ENCODE peak calls at places on chromosomes 7 and 10, in six cellular contexts. One of them, this sample, is unnamed.

GRCh38 chr7:99762680-99763327 is 21.2 kb downstream of the CYP3A4 start:
- DNase-seq in stomach: peak; percentile 36
- DNase-seq in OCI-LY7: no peak
- DNase-seq in astrocyte: peak; percentile 82
- DNase-seq in CD4-positive, CD25-positive, alpha-beta regulatory T cell: no peak
- DNase-seq in SK-N-SH: no peak
- DNase-seq in this sample: no peak

GRCh38 chr7:41973331-41973730 is 263.7 kb downstream of the GLI3 start:
- DNase-seq in stomach: no peak
- DNase-seq in OCI-LY7: no peak
- DNase-seq in astrocyte: no peak
- DNase-seq in CD4-positive, CD25-positive, alpha-beta regulatory T cell: no peak
- DNase-seq in SK-N-SH: no peak
- DNase-seq in this sample: no peak

GRCh38 chr10:1240341-1240775 is 184.2 kb downstream of the WDR37 start:
- DNase-seq in stomach: no peak
- DNase-seq in OCI-LY7: no peak
- DNase-seq in astrocyte: no peak
- DNase-seq in CD4-positive, CD25-positive, alpha-beta regulatory T cell: peak; percentile 16
- DNase-seq in SK-N-SH: peak; percentile 65
- DNase-seq in this sample: peak; percentile 28

GRCh38 chr10:69974551-69975155 is 78.0 kb upstream of the MACROH2A2 start:
- DNase-seq in stomach: no peak
- DNase-seq in OCI-LY7: no peak
- DNase-seq in astrocyte: peak; percentile 77
- DNase-seq in CD4-positive, CD25-positive, alpha-beta regulatory T cell: no peak
- DNase-seq in SK-N-SH: peak; percentile 73
- DNase-seq in this sample: no peak

GRCh38 chr10:91271886-91272285 is 51.4 kb downstream of the PCGF5 start:
- DNase-seq in stomach: no peak
- DNase-seq in OCI-LY7: no peak
- DNase-seq in astrocyte: peak; percentile 41
- DNase-seq in CD4-positive, CD25-positive, alpha-beta regulatory T cell: no peak
- DNase-seq in SK-N-SH: no peak
- DNase-seq in this sample: no peak

GRCh38 chr10:86862373-86862772 is 95.0 kb downstream of the MMRN2 start:
- DNase-seq in stomach: no peak
- DNase-seq in OCI-LY7: no peak
- DNase-seq in astrocyte: no peak
- DNase-seq in CD4-positive, CD25-positive, alpha-beta regulatory T cell: no peak
- DNase-seq in SK-N-SH: no peak
- DNase-seq in this sample: no peak

GRCh38 chr10:12628964-12629766 is 279.8 kb downstream of the CAMK1D start:
- DNase-seq in stomach: no peak
- DNase-seq in OCI-LY7: no peak
- DNase-seq in astrocyte: peak; percentile 20
- DNase-seq in CD4-positive, CD25-positive, alpha-beta regulatory T cell: no peak
- DNase-seq in SK-N-SH: no peak
- DNase-seq in this sample: no peak

GRCh38 chr7:77696643-77697534 is 630 bp downstream of the RSBN1L start:
- DNase-seq in stomach: peak; percentile 68
- DNase-seq in OCI-LY7: peak; percentile 70
- DNase-seq in astrocyte: peak; percentile 55
- DNase-seq in CD4-positive, CD25-positive, alpha-beta regulatory T cell: no peak
- DNase-seq in SK-N-SH: peak; percentile 89
- DNase-seq in this sample: no peak

GRCh38 chr10:125006921-125007391 is 65.0 kb downstream of the ZRANB1 start:
- DNase-seq in stomach: no peak
- DNase-seq in OCI-LY7: no peak
- DNase-seq in astrocyte: no peak
- DNase-seq in CD4-positive, CD25-positive, alpha-beta regulatory T cell: no peak
- DNase-seq in SK-N-SH: peak; percentile 92
- DNase-seq in this sample: no peak

GRCh38 chr7:141416691-141417268 is 134.4 kb upstream of the AGK start:
- DNase-seq in stomach: no peak
- DNase-seq in OCI-LY7: no peak
- DNase-seq in astrocyte: no peak
- DNase-seq in CD4-positive, CD25-positive, alpha-beta regulatory T cell: no peak
- DNase-seq in SK-N-SH: no peak
- DNase-seq in this sample: no peak

GRCh38 chr10:77290528-77291155 is 347.0 kb downstream of the KCNMA1 start:
- DNase-seq in stomach: no peak
- DNase-seq in OCI-LY7: no peak
- DNase-seq in astrocyte: peak; percentile 95
- DNase-seq in CD4-positive, CD25-positive, alpha-beta regulatory T cell: no peak
- DNase-seq in SK-N-SH: no peak
- DNase-seq in this sample: no peak

GRCh38 chr7:7620644-7621210 is 19.8 kb upstream of the UMAD1 start:
- DNase-seq in stomach: no peak
- DNase-seq in OCI-LY7: no peak
- DNase-seq in astrocyte: no peak
- DNase-seq in CD4-positive, CD25-positive, alpha-beta regulatory T cell: no peak
- DNase-seq in SK-N-SH: peak; percentile 50
- DNase-seq in this sample: no peak

GRCh38 chr10:73131295-73131694 is 21.0 kb downstream of the NUDT13 start:
- DNase-seq in stomach: no peak
- DNase-seq in OCI-LY7: no peak
- DNase-seq in astrocyte: no peak
- DNase-seq in CD4-positive, CD25-positive, alpha-beta regulatory T cell: no peak
- DNase-seq in SK-N-SH: no peak
- DNase-seq in this sample: no peak

GRCh38 chr7:50369408-50370026 is 65.0 kb downstream of the IKZF1 start:
- DNase-seq in stomach: no peak
- DNase-seq in OCI-LY7: peak; percentile 83
- DNase-seq in astrocyte: no peak
- DNase-seq in CD4-positive, CD25-positive, alpha-beta regulatory T cell: peak; percentile 79
- DNase-seq in SK-N-SH: peak; percentile 57
- DNase-seq in this sample: no peak

GRCh38 chr10:103666109-103666508 is 172.6 kb downstream of the NEURL1 start:
- DNase-seq in stomach: no peak
- DNase-seq in OCI-LY7: no peak
- DNase-seq in astrocyte: no peak
- DNase-seq in CD4-positive, CD25-positive, alpha-beta regulatory T cell: no peak
- DNase-seq in SK-N-SH: peak; percentile 68
- DNase-seq in this sample: no peak

GRCh38 chr10:77082601-77083252 is 554.9 kb downstream of the KCNMA1 start:
- DNase-seq in stomach: no peak
- DNase-seq in OCI-LY7: no peak
- DNase-seq in astrocyte: no peak
- DNase-seq in CD4-positive, CD25-positive, alpha-beta regulatory T cell: no peak
- DNase-seq in SK-N-SH: no peak
- DNase-seq in this sample: no peak

GRCh38 chr7:25240340-25240739 is 12.1 kb upstream of the NPVF start:
- DNase-seq in stomach: no peak
- DNase-seq in OCI-LY7: no peak
- DNase-seq in astrocyte: no peak
- DNase-seq in CD4-positive, CD25-positive, alpha-beta regulatory T cell: no peak
- DNase-seq in SK-N-SH: no peak
- DNase-seq in this sample: no peak

GRCh38 chr7:159091041-159091440 is 53.6 kb downstream of the VIPR2 start:
- DNase-seq in stomach: peak; percentile 1
- DNase-seq in OCI-LY7: no peak
- DNase-seq in astrocyte: no peak
- DNase-seq in CD4-positive, CD25-positive, alpha-beta regulatory T cell: no peak
- DNase-seq in SK-N-SH: no peak
- DNase-seq in this sample: no peak

GRCh38 chr10:121263407-121263783 is 334.8 kb downstream of the FGFR2 start:
- DNase-seq in stomach: no peak
- DNase-seq in OCI-LY7: no peak
- DNase-seq in astrocyte: no peak
- DNase-seq in CD4-positive, CD25-positive, alpha-beta regulatory T cell: no peak
- DNase-seq in SK-N-SH: no peak
- DNase-seq in this sample: no peak

GRCh38 chr7:152402384-152403250 is 33.2 kb downstream of the KMT2C start:
- DNase-seq in stomach: no peak
- DNase-seq in OCI-LY7: no peak
- DNase-seq in astrocyte: peak; percentile 43
- DNase-seq in CD4-positive, CD25-positive, alpha-beta regulatory T cell: no peak
- DNase-seq in SK-N-SH: no peak
- DNase-seq in this sample: no peak

GRCh38 chr7:122717356-122718089 is 14.8 kb upstream of the RNF148 start:
- DNase-seq in stomach: no peak
- DNase-seq in OCI-LY7: no peak
- DNase-seq in astrocyte: no peak
- DNase-seq in CD4-positive, CD25-positive, alpha-beta regulatory T cell: no peak
- DNase-seq in SK-N-SH: no peak
- DNase-seq in this sample: no peak

GRCh38 chr10:27446091-27446918 is 57.8 kb upstream of the RAB18 start:
- DNase-seq in stomach: no peak
- DNase-seq in OCI-LY7: peak; percentile 40
- DNase-seq in astrocyte: peak; percentile 7
- DNase-seq in CD4-positive, CD25-positive, alpha-beta regulatory T cell: peak; percentile 40
- DNase-seq in SK-N-SH: peak; percentile 9
- DNase-seq in this sample: no peak

GRCh38 chr10:99235872-99236626 is 397 bp upstream of the HPSE2 start:
- DNase-seq in stomach: no peak
- DNase-seq in OCI-LY7: no peak
- DNase-seq in astrocyte: no peak
- DNase-seq in CD4-positive, CD25-positive, alpha-beta regulatory T cell: no peak
- DNase-seq in SK-N-SH: peak; percentile 22
- DNase-seq in this sample: no peak

GRCh38 chr7:7554647-7555575 is 11.8 kb upstream of the MIOS start:
- DNase-seq in stomach: no peak
- DNase-seq in OCI-LY7: no peak
- DNase-seq in astrocyte: no peak
- DNase-seq in CD4-positive, CD25-positive, alpha-beta regulatory T cell: no peak
- DNase-seq in SK-N-SH: peak; percentile 53
- DNase-seq in this sample: no peak

GRCh38 chr7:2920041-2920440 is 75.9 kb upstream of the GNA12 start:
- DNase-seq in stomach: no peak
- DNase-seq in OCI-LY7: no peak
- DNase-seq in astrocyte: no peak
- DNase-seq in CD4-positive, CD25-positive, alpha-beta regulatory T cell: no peak
- DNase-seq in SK-N-SH: no peak
- DNase-seq in this sample: no peak

GRCh38 chr7:2919256-2919655 is 75.1 kb upstream of the GNA12 start:
- DNase-seq in stomach: no peak
- DNase-seq in OCI-LY7: no peak
- DNase-seq in astrocyte: no peak
- DNase-seq in CD4-positive, CD25-positive, alpha-beta regulatory T cell: no peak
- DNase-seq in SK-N-SH: no peak
- DNase-seq in this sample: no peak

GRCh38 chr7:2920956-2921708 is 77.0 kb upstream of the GNA12 start:
- DNase-seq in stomach: no peak
- DNase-seq in OCI-LY7: no peak
- DNase-seq in astrocyte: no peak
- DNase-seq in CD4-positive, CD25-positive, alpha-beta regulatory T cell: no peak
- DNase-seq in SK-N-SH: peak; percentile 74
- DNase-seq in this sample: no peak

GRCh38 chr7:2921748-2922147 is 77.6 kb upstream of the GNA12 start:
- DNase-seq in stomach: no peak
- DNase-seq in OCI-LY7: no peak
- DNase-seq in astrocyte: no peak
- DNase-seq in CD4-positive, CD25-positive, alpha-beta regulatory T cell: no peak
- DNase-seq in SK-N-SH: peak; percentile 82
- DNase-seq in this sample: peak; percentile 38

GRCh38 chr7:2918406-2918805 is 74.3 kb upstream of the GNA12 start:
- DNase-seq in stomach: no peak
- DNase-seq in OCI-LY7: no peak
- DNase-seq in astrocyte: no peak
- DNase-seq in CD4-positive, CD25-positive, alpha-beta regulatory T cell: no peak
- DNase-seq in SK-N-SH: no peak
- DNase-seq in this sample: no peak
- H3K36me3 ChIP-seq in stomach: no peaks in the 10 kb centered on the region
- H3K36me3 ChIP-seq in OCI-LY7: peaks cover 33% of the 10 kb centered on the region
- H3K36me3 ChIP-seq in astrocyte: no peaks in the 10 kb centered on the region
- H3K36me3 ChIP-seq in CD4-positive, CD25-positive, alpha-beta regulatory T cell: peaks cover 85% of the 10 kb centered on the region
- H3K36me3 ChIP-seq in SK-N-SH: no peaks in the 10 kb centered on the region
- H3K36me3 ChIP-seq in this sample: peaks cover 50% of the 10 kb centered on the region

DNA sequence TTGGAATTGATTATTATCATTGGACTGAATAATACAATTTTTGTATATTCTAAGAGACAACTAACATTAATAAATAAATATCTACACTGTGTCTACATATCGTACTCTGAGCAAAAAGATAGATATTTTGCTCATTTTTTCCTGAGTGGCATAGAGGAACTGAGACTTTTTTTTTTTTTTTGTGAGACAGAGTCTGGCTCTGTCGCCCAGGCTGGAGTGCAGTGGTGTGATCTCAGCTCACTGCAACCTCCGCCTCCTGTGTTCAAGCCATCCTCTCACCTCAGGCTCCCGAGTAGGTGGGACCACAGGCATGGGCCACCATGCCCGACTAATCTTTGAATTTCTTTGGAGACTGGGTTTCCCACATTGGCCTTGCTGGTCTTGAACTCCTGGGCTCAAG is 14.0 kb downstream of the KMT2E start:
- DNase-seq in stomach: no peak
- DNase-seq in OCI-LY7: peak; percentile 31
- DNase-seq in astrocyte: no peak
- DNase-seq in CD4-positive, CD25-positive, alpha-beta regulatory T cell: no peak
- DNase-seq in SK-N-SH: no peak
- DNase-seq in this sample: no peak
- H3K4me1 ChIP-seq in stomach: peaks cover 90% of the 10 kb centered on the region
- H3K4me1 ChIP-seq in OCI-LY7: peaks cover 57% of the 10 kb centered on the region
- H3K4me1 ChIP-seq in astrocyte: peaks cover 11% of the 10 kb centered on the region
- H3K4me1 ChIP-seq in CD4-positive, CD25-positive, alpha-beta regulatory T cell: peaks cover 84% of the 10 kb centered on the region
- H3K4me1 ChIP-seq in SK-N-SH: peaks cover 19% of the 10 kb centered on the region
- H3K4me1 ChIP-seq in this sample: peaks cover 75% of the 10 kb centered on the region

DNA sequence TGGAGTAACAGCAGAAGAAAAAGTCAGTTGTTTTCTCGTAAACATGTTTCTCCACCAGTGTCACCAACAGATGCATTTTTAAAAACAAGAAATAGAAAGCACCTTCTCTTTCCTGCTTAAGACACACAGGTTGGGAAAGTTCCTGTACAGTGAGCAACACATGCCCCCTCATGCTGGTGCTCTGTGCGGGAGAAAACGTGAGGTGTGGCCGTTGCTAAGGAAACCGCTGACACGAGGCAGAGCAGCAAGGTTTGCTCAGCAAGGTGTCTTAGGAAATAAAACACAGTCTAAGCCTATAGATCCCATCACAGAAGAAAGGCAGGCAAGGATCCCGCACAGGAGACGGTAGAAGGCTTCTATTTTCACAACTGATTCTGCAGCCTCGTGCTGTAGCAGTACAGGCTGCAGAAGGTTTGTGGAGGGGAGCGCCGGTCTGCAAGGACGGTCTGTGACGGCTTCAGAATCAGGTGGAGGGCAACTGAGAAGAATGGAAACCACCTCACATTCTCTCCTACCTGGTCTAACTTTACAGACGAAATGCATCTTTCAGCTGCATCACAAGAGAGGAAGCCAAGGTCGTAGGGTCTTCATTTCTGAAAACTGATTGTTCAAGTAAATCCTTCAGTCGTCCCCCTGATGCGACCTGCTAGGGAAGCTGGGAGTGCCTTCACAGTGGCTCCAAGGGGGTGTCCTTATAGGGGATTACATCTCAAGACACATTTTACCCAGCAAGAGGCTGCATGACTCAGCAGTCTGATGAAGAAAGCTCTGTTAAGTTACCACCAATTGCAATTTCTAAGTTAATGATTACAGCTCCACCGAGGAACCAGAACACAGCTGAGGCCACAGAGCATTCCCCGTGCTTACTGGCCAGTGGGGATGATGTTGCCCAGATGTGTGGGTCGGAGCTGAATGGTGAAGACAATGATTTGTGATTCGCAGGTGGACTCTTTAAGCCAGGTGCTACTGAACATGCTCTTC is 150.7 kb upstream of the KLF14 start:
- DNase-seq in stomach: no peak
- DNase-seq in OCI-LY7: no peak
- DNase-seq in astrocyte: peak; percentile 69
- DNase-seq in CD4-positive, CD25-positive, alpha-beta regulatory T cell: no peak
- DNase-seq in SK-N-SH: no peak
- DNase-seq in this sample: no peak
- H3K36me3 ChIP-seq in stomach: peaks cover 55% of the 10 kb centered on the region
- H3K36me3 ChIP-seq in OCI-LY7: peaks cover 9% of the 10 kb centered on the region
- H3K36me3 ChIP-seq in astrocyte: peaks cover 75% of the 10 kb centered on the region
- H3K36me3 ChIP-seq in CD4-positive, CD25-positive, alpha-beta regulatory T cell: peaks cover 96% of the 10 kb centered on the region
- H3K36me3 ChIP-seq in SK-N-SH: peaks cover 80% of the 10 kb centered on the region
- H3K36me3 ChIP-seq in this sample: peaks cover 33% of the 10 kb centered on the region

GRCh38 chr7:93813514-93813913 is 77.0 kb downstream of the TFPI2 start:
- DNase-seq in stomach: no peak
- DNase-seq in OCI-LY7: no peak
- DNase-seq in astrocyte: no peak
- DNase-seq in CD4-positive, CD25-positive, alpha-beta regulatory T cell: no peak
- DNase-seq in SK-N-SH: no peak
- DNase-seq in this sample: no peak
- H3K4me1 ChIP-seq in stomach: no peaks in the 10 kb centered on the region
- H3K4me1 ChIP-seq in OCI-LY7: no peaks in the 10 kb centered on the region
- H3K4me1 ChIP-seq in astrocyte: no peaks in the 10 kb centered on the region
- H3K4me1 ChIP-seq in CD4-positive, CD25-positive, alpha-beta regulatory T cell: no peaks in the 10 kb centered on the region
- H3K4me1 ChIP-seq in SK-N-SH: no peaks in the 10 kb centered on the region
- H3K4me1 ChIP-seq in this sample: no peaks in the 10 kb centered on the region